ENCODE peak calls at places on chromosomes 7 and 10, in six cellular contexts. D, H, T, J, P and R are unnamed samples.
A peak's percentile ranks its signal among the peaks of the same experiment; 100 is the strongest.

GRCh38 chr10:49115015-49115795 is at the start of gene VSTM4:
- DNase-seq in D (no peak), H (no peak), P (no peak), J (no peak), T (no peak), R (no peak)

GRCh38 chr10:87664276-87664687 is 4.6 kb downstream of the PAPSS2 start:
- DNase-seq in D (no peak), J (no peak), H (no peak), P (no peak), T (no peak), R (no peak)

GRCh38 chr10:71796749-71797405 is 23.6 kb upstream of the VSIR start:
- DNase-seq in H (no peak), D (no peak), J (no peak), P (no peak), T (no peak), R (no peak)

GRCh38 chr10:86969421-86970041 is 1.2 kb downstream of the ADIRF start:
- DNase-seq in D (no peak), J (peak; percentile 24), T (peak; percentile 40), P (peak; percentile 78), H (no peak), R (no peak)

GRCh38 chr10:79342811-79343541 is 4.3 kb upstream of the PPIF start:
- DNase-seq in H (peak; percentile 51), D (peak; percentile 41), J (peak; percentile 77), P (peak; percentile 78), T (peak; percentile 31), R (no peak)

GRCh38 chr10:16674147-16674703 is 143.0 kb downstream of the RSU1 start:
- DNase-seq in T (no peak), P (no peak), H (no peak), J (no peak), D (no peak), R (no peak)

GRCh38 chr10:23293145-23293724 is 51.4 kb downstream of the C10orf67 start:
- DNase-seq in H (no peak), D (peak; percentile 66), T (peak; percentile 41), J (no peak), P (no peak), R (no peak)

GRCh38 chr10:117609095-117609821 is 66.7 kb downstream of the EMX2 start:
- DNase-seq in J (peak; percentile 82), P (no peak), H (no peak), T (no peak), D (peak; percentile 84), R (peak; percentile 29)

GRCh38 chr10:13347235-13348156 is 597 bp downstream of the SEPHS1 start:
- DNase-seq in J (peak; percentile 85), T (peak; percentile 80), P (peak; percentile 88), D (peak; percentile 85), H (peak; percentile 65), R (no peak)

GRCh38 chr10:118047363-118047719 is 600 bp upstream of the RAB11FIP2 start:
- DNase-seq in D (peak; percentile 28), J (no peak), H (no peak), T (peak; percentile 14), P (no peak), R (no peak)

GRCh38 chr7:30920021-30920583 is 8.4 kb downstream of the AQP1 start:
- DNase-seq in D (peak; percentile 20), T (no peak), P (peak; percentile 77), H (no peak), J (no peak), R (no peak)

GRCh38 chr10:129970404-129971364 is 6.6 kb upstream of the EBF3 start:
- DNase-seq in J (no peak), T (no peak), P (peak; percentile 72), D (no peak), H (no peak), R (no peak)

GRCh38 chr7:133921635-133922182 is 205.4 kb upstream of the LRGUK start:
- DNase-seq in D (no peak), H (no peak), J (no peak), P (no peak), T (no peak), R (no peak)

GRCh38 chr10:99595236-99595635 is 25.0 kb downstream of the SLC25A28 start:
- DNase-seq in J (no peak), P (no peak), D (no peak), H (no peak), T (peak; percentile 56), R (no peak)

GRCh38 chr10:6053816-6054581 is 8.2 kb downstream of the IL2RA start:
- DNase-seq in J (peak; percentile 68), T (peak; percentile 93), D (peak; percentile 46), H (peak; percentile 31), P (peak; percentile 78), R (no peak)

GRCh38 chr7:50665403-50666123 is 100.4 kb upstream of the DDC start:
- DNase-seq in D (no peak), P (no peak), J (no peak), T (no peak), H (no peak), R (no peak)

GRCh38 chr10:23094786-23095403 is 484 bp upstream of the MSRB2 start:
- DNase-seq in J (no peak), H (no peak), T (no peak), P (no peak), D (no peak), R (no peak)

GRCh38 chr7:1755783-1756626 is 85.9 kb downstream of the ELFN1 start:
- DNase-seq in P (no peak), J (no peak), D (no peak), H (no peak), T (no peak), R (no peak)

GRCh38 chr7:1757601-1758000 is 87.5 kb downstream of the ELFN1 start:
- DNase-seq in T (no peak), P (no peak), J (no peak), D (no peak), H (no peak), R (no peak)

GRCh38 chr7:1752771-1753562 is 82.9 kb downstream of the ELFN1 start:
- DNase-seq in D (no peak), T (no peak), J (no peak), P (no peak), H (no peak), R (no peak)

GRCh38 chr7:1753563-1753867 is 83.4 kb downstream of the ELFN1 start:
- DNase-seq in D (no peak), H (no peak), P (no peak), J (no peak), T (no peak), R (no peak)

DNA sequence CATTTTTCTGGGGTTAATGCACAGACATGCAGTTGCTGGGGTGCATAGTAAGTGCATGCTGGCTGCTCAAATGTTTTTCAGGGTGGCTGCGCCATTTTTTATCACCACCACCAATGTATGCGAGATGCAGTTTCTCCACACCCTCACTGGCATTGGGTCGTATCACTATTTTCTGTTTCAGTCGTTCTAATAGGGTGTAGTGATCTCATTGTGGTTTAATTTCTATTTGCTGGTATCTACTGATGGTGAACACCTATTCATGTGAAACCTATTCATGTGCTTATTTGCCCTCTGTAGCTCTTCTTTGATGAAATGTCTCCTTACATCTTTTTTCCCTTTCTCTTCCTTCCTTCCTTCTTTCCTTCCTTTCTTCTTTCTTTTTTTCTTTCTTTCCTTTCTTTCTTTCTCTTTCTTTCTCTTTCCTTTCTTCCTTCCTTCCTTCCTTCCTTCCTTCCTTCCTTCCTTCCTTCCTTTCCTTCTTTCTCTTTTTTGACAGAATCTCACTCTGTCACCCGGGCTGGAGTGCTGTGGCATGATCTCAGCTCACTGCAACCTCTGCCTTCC is 84.3 kb downstream of the ELFN1 start:
- DNase-seq in D (no peak), P (no peak), H (no peak), T (no peak), J (no peak), R (no peak)
- H3K27ac ChIP-seq in D (no peak overlapping the region), P (no peak overlapping the region), H (no peak overlapping the region), T (no peak overlapping the region), J (no peak overlapping the region), R (no peak overlapping the region)

DNA sequence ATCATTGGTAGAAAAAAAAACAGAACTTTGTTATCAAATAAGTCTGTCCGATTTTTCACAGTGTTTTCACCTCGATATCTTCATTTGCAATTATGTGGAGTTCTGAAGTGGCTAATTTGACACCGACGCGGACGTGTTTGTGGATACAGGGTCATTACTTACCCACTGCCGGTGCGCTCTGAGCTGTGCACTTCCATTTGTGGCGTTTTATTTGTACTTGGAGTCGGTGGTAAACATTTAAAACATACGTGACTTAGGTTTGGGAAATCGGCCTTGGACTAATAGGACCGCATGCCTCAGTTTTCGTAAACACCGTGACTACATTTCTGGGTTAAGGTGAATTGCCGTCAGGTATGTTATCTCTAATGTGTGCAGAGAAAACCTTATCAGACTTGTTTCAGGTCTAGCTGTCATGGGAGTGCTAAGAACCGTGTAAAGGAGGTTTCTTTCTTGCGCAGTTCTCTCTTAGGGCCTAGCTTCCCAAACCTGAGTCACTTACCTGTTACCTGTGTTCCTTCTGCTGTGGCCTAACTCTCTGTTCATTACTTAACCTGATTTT is 51.7 kb upstream of the NCF1 start:
- DNase-seq in D (no peak), T (no peak), P (no peak), J (peak; percentile 31), H (no peak), R (no peak)
- H3K27ac ChIP-seq in D (peak overlapping the region; percentile 33), T (no peak overlapping the region), P (no peak overlapping the region), J (no peak overlapping the region), H (no peak overlapping the region), R (no peak overlapping the region)

GRCh38 chr7:135757719-135758411 is 9.3 kb upstream of the FAM180A start:
- DNase-seq in T (no peak), H (no peak), P (no peak), D (no peak), J (no peak), R (no peak)

GRCh38 chr7:135763261-135763660 is 14.6 kb upstream of the FAM180A start:
- DNase-seq in D (no peak), H (no peak), P (no peak), T (no peak), J (no peak), R (no peak)

GRCh38 chr7:135758531-135758932 is 9.9 kb upstream of the FAM180A start:
- DNase-seq in T (no peak), J (no peak), H (no peak), D (no peak), P (no peak), R (no peak)

GRCh38 chr7:135759537-135759936 is 10.9 kb upstream of the FAM180A start:
- DNase-seq in J (no peak), T (no peak), D (no peak), H (no peak), P (no peak), R (no peak)

DNA sequence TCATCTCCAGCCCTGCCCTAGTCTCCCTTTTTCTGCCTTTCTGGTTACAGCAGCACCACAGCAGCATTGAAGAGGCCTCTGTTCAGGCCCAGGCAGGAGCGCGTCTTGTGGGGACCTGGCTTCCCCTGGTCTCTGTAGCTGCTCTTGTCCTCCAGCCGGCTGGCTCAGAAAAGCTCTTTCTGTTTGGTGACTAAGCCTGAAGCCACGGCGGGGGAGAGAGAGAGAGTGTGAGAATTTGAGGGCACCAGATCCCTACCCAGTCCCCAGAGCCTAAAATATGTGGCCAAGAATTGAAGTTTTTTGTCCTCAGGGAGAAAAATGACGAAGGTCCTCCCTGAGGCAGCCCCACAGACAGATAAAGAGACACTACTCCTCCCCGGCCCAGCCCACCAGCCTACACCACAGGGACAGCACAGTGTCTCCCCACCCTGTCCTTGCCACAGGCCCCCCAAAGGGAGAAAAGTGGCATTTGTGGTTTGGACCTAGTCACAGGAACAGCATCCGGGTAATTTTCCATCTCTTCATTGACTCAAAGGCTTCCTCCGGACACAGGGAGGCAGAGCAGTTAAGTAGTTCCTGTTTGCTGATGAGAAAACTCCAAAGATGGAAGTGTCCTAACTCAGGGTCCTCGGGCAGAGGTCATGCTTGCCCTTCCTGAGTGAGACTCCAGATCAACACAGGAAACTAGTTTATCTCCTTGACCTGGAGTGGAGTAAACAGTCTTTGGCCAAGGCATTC is 13.3 kb upstream of the FAM180A start:
- DNase-seq in D (no peak), J (no peak), H (peak; percentile 17), P (no peak), T (no peak), R (no peak)
- H3K27ac ChIP-seq in D (no peak overlapping the region), J (no peak overlapping the region), H (no peak overlapping the region), P (peak overlapping the region; percentile 45), T (no peak overlapping the region), R (peak overlapping the region; percentile 33)

GRCh38 chr7:101251871-101252659 is 7.2 kb upstream of the FIS1 start:
- DNase-seq in H (peak; percentile 100), P (peak; percentile 98), D (peak; percentile 97), T (peak; percentile 99), J (peak; percentile 98), R (peak; percentile 94)
- H3K27ac ChIP-seq in H (peak overlapping the region; percentile 48), P (peak overlapping the region; percentile 77), D (peak overlapping the region; percentile 73), T (peak overlapping the region; percentile 73), J (peak overlapping the region; percentile 86), R (peak overlapping the region; percentile 80)